ENCODE peak calls at places on chromosomes 16 and 17, in seven cellular contexts. L is uterus, Q is stomach, S is brain microvascular endothelial cell, T is MM.1S, U is tibial nerve, X is body of pancreas. D is an unnamed sample. For H3K27me3, the result is how much of the 10 kb centered on the place peaks cover.

GRCh38 chr17:3667366-3668278 is 756 bp downstream of the TAX1BP3 start:
- DNase-seq in S (peak), T (peak), X (peak), Q (peak), L (peak), U (peak), D (peak)

GRCh38 chr17:77354721-77355455 is 214.1 kb downstream of the SEC14L1 start:
- DNase-seq in L (peak), T (no peak), U (peak), S (peak), X (peak), Q (peak), D (peak)

GRCh38 chr16:46911038-46911437 is 26.9 kb downstream of the GPT2 start:
- DNase-seq in U (no peak), L (no peak), X (no peak), S (no peak), Q (no peak), T (no peak), D (no peak)

GRCh38 chr17:63918305-63918704 is 334 bp downstream of the GH1 start:
- DNase-seq in U (no peak), L (no peak), Q (no peak), T (no peak), S (no peak), X (no peak), D (no peak)

GRCh38 chr17:44335515-44336356 is 9.4 kb upstream of the GRN start:
- DNase-seq in S (no peak), L (no peak), X (no peak), Q (no peak), U (no peak), T (no peak), D (no peak)

GRCh38 chr16:55510185-55510805 is 1.4 kb downstream of the LPCAT2 start:
- DNase-seq in X (no peak), L (no peak), Q (no peak), S (no peak), T (no peak), U (no peak), D (no peak)

GRCh38 chr17:41657164-41657754 is 31.4 kb upstream of the EIF1 start:
- DNase-seq in S (no peak), T (no peak), L (no peak), X (no peak), U (no peak), Q (no peak), D (peak)

GRCh38 chr17:27466748-27467375 is 10.6 kb downstream of the KSR1 start:
- DNase-seq in S (no peak), Q (no peak), U (no peak), T (no peak), X (no peak), L (no peak), D (no peak)

GRCh38 chr16:72739577-72739976 is 308.4 kb downstream of the ZFHX3 start:
- DNase-seq in Q (no peak), T (no peak), S (no peak), U (no peak), L (no peak), X (no peak), D (peak)

GRCh38 chr17:1737531-1738291 is 5.0 kb upstream of the SERPINF2 start:
- DNase-seq in U (no peak), X (no peak), T (no peak), L (no peak), S (no peak), Q (no peak), D (no peak)

GRCh38 chr16:8776193-8776592 is 21.2 kb downstream of the TMEM186 start:
- DNase-seq in X (no peak), S (no peak), Q (no peak), L (no peak), U (no peak), T (no peak), D (peak)

GRCh38 chr17:48553837-48554236 is 8.9 kb upstream of the HOXB2 start:
- DNase-seq in T (no peak), U (no peak), Q (no peak), L (no peak), X (no peak), S (no peak), D (no peak)

GRCh38 chr17:7440823-7441174 is 1.5 kb downstream of the FGF11 start:
- DNase-seq in X (no peak), S (no peak), U (no peak), T (no peak), Q (no peak), L (no peak), D (peak)

GRCh38 chr16:11392041-11392581 is 46.9 kb downstream of the RMI2 start:
- DNase-seq in S (no peak), L (no peak), Q (no peak), T (no peak), X (no peak), U (no peak), D (no peak)
- TF ChIP-seq CTCF in S (no peak), L (no peak), Q (no peak), T (no peak), X (no peak), U (no peak), D (no peak)

DNA sequence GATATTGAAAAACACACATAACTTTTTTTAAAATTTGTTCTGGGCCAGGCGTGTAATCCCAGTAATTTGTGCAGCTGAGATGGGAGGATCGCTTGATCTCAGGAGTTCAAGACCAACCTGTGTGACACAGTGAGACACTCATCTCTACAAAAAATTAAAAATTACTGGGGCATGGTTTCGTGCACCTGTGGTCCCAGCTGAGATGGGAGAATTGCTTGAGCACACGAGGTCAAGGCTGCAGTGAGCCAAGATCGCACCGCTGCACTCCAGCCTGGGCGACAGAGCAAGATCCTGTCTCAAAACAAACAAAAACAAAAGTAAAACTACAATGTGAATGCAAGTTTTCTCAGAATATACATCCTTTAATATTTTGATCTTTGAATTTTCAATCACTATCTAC is 15.1 kb downstream of the C16orf54 start:
- DNase-seq in L (no peak), U (no peak), S (no peak), T (peak), X (no peak), Q (no peak), D (no peak)
- H3K27me3 ChIP-seq in L (under half), U (under half), S (under half), T (under half), X (under half), Q (under half), D (under half)

DNA sequence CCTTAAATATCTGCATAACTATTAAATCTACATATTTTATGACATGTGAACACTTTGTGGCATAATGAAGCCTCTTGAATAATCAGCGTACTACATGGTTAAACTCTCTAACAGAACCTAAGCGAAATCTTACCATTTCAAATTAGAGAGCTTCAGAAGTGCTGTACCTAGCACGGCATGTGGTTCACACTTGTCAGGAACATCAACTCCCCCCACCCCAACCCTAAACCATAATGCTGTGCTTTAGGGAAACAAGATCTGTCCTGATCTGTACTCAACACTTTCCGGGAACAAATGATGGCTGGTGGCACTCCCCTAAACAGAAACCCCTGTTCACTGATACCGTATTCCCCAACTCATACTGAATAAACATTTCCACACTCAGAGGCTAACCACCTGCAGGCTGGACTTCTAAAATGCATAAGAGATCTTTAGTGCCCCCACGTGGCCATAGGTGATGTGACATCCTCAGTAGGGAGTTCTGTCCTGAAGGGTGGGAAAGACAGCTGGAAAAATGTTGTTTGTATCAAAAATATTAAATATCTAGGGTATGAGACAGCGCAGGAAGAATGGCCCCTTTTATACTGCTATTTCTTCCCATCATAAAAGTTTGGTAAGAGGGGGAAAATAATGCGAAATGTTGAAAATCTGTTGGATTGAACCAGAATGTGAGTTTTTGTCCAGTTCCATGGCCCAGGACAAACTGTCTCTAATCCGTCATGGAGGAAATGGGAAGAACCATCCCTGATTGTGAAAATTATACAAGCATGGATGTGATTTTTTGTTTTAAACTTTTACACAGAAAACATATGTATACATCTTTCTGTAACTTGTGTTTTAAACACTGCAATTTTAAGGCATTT is 88.6 kb downstream of the USP31 start:
- DNase-seq in S (peak), L (peak), U (peak), X (peak), T (peak), Q (peak), D (peak)
- TF ChIP-seq CTCF in S (peak), L (peak), U (peak), X (peak), T (peak), Q (no peak), D (peak)

GRCh38 chr17:78494961-78495330 is 82.2 kb downstream of the DNAH17 start:
- DNase-seq in T (no peak), S (no peak), Q (no peak), L (no peak), U (no peak), X (no peak), D (no peak)
- H3K27me3 ChIP-seq in T (half or more), S (under half), Q (under half), L (under half), U (under half), X (under half), D (under half)

DNA sequence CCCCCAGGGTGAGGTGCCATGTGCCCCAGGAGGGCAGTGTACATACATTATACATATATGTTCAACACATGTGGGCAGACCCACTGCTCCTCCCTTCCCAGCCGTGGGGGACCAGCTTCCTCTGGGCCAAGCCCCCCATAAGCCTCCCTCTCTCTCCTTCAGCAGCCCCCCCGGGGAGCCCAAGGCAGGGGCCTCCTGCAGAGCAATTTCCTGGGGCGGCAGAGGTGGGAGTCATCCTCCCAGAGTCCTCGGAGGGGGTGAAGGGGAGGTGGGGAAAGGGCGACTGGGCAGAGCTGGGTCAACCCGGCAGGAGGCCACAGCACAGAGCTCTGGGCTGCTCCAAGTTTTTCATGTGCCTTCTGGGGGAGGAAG is 235.1 kb downstream of the ZNF423 start:
- DNase-seq in L (no peak), U (no peak), S (no peak), T (no peak), X (no peak), Q (no peak), D (no peak)
- TF ChIP-seq CTCF in L (no peak), U (no peak), S (no peak), T (no peak), X (no peak), Q (no peak), D (no peak)

GRCh38 chr17:6066183-6066948 is 3.8 kb upstream of the WSCD1 start:
- DNase-seq in U (no peak), X (no peak), Q (no peak), L (no peak), S (no peak), T (no peak), D (peak)
- H3K27me3 ChIP-seq in U (under half), X (under half), Q (half or more), L (under half), S (under half), T (under half), D (under half)

GRCh38 chr16:16045879-16046278 is 96.5 kb downstream of the ABCC1 start:
- DNase-seq in S (no peak), T (no peak), L (no peak), X (no peak), Q (no peak), U (no peak), D (no peak)
- TF ChIP-seq CTCF in S (no peak), T (peak), L (no peak), X (no peak), Q (no peak), U (no peak), D (no peak)

GRCh38 chr16:85812811-85813700 is 13.6 kb downstream of the COX4I1 start:
- DNase-seq in T (no peak), U (no peak), S (no peak), Q (no peak), X (no peak), L (no peak), D (no peak)

GRCh38 chr16:85812031-85812807 is 12.7 kb downstream of the COX4I1 start:
- DNase-seq in U (no peak), T (no peak), L (no peak), Q (no peak), X (no peak), S (no peak), D (no peak)

GRCh38 chr16:85819245-85819644 is 19.8 kb downstream of the COX4I1 start:
- DNase-seq in U (peak), L (peak), T (peak), Q (peak), X (peak), S (peak), D (peak)

GRCh38 chr16:85819711-85820110 is 20.2 kb downstream of the COX4I1 start:
- DNase-seq in T (no peak), S (no peak), U (no peak), L (no peak), X (no peak), Q (no peak), D (no peak)

DNA sequence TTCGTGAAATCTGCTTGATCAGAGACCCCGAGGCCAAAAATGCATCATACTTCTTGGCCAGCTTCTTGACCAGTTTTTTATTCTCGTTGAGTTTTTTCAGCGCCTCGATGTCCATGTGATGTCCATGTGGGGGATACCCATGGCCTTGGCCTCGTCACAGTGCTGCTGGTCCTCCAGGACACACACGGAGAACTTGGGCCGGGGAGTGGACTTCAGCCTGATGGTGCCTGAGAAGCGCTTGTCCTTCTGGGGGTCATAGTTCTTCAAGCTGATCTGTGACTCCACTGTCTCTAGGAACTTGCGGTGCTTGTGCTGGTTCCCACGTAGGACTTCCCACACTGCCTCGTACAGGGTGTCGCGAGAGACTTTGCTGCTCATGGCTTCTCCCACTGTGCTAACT is 16.7 kb downstream of the COX4I1 start:
- DNase-seq in L (no peak), U (no peak), S (no peak), T (no peak), Q (no peak), X (no peak), D (no peak)
- H3K27me3 ChIP-seq in L (under half), U (under half), S (under half), T (under half), Q (under half), X (under half), D (under half)

GRCh38 chr17:81345211-81346089 is 49.8 kb upstream of the BAHCC1 start:
- DNase-seq in L (peak), U (peak), Q (peak), S (peak), T (peak), X (peak), D (peak)
- TF ChIP-seq CTCF in L (no peak), U (peak), Q (no peak), S (peak), T (no peak), X (peak), D (peak)

D was measured in bronchial epithelial cell.